ENCODE peak calls at places on chromosomes 5 and 9, in seven cellular contexts. V is heart left ventricle, S is OCI-LY7, W is fibroblast of lung, L is lung, N is psoas muscle, R is K562. I is an unnamed sample.

GRCh38 chr5:179168636-179169035 is 108.5 kb downstream of the ZNF354C start:
- DNase-seq in L (no peak), N (peak; percentile 12), W (no peak), V (peak; percentile 15), R (no peak), S (no peak), I (peak; percentile 30)

GRCh38 chr5:26519245-26519644 is 519.1 kb downstream of the CDH9 start:
- DNase-seq in N (no peak), S (no peak), V (no peak), R (no peak), W (no peak), L (no peak), I (no peak)

GRCh38 chr5:10595678-10596309 is 31.9 kb downstream of the ANKRD33B start:
- DNase-seq in R (peak; percentile 74), V (peak; percentile 61), S (no peak), N (no peak), L (no peak), W (peak; percentile 92), I (peak; percentile 89)

GRCh38 chr9:100724932-100725331 is 147.1 kb downstream of the CAVIN4 start:
- DNase-seq in V (no peak), N (no peak), W (no peak), R (no peak), L (no peak), S (no peak), I (no peak)

GRCh38 chr9:120852240-120853018 is 9.7 kb upstream of the PSMD5 start:
- DNase-seq in N (no peak), V (no peak), R (no peak), W (no peak), L (no peak), S (no peak), I (no peak)

GRCh38 chr9:98905015-98905414 is 38.7 kb upstream of the COL15A1 start:
- DNase-seq in N (no peak), R (no peak), W (no peak), L (no peak), V (no peak), S (no peak), I (no peak)

GRCh38 chr9:105295151-105295550 is 50.7 kb downstream of the SLC44A1 start:
- DNase-seq in V (no peak), R (no peak), W (no peak), S (no peak), L (no peak), N (no peak), I (no peak)

GRCh38 chr9:111389406-111389805 is 59.4 kb upstream of the OR2K2 start:
- DNase-seq in V (no peak), L (no peak), R (no peak), N (no peak), S (no peak), W (no peak), I (no peak)

GRCh38 chr5:156120777-156121176 is 206.2 kb upstream of the SGCD start:
- DNase-seq in N (no peak), S (no peak), W (no peak), R (no peak), V (no peak), L (no peak), I (no peak)

GRCh38 chr9:28538132-28538531 is 964.9 kb upstream of the C9orf72 start:
- DNase-seq in N (no peak), R (no peak), W (no peak), S (no peak), L (no peak), V (no peak), I (no peak)

GRCh38 chr9:28542928-28543327 is 969.6 kb upstream of the C9orf72 start:
- DNase-seq in L (no peak), W (no peak), S (no peak), R (no peak), V (no peak), N (no peak), I (no peak)

GRCh38 chr9:28539432-28539831 is 966.2 kb upstream of the C9orf72 start:
- DNase-seq in N (no peak), W (no peak), L (no peak), S (no peak), V (no peak), R (no peak), I (no peak)
- H3K4me3 ChIP-seq in N (no peak overlapping the region), W (no peak overlapping the region), L (no peak overlapping the region), S (no peak overlapping the region), V (no peak overlapping the region), R (no peak overlapping the region), I (no peak overlapping the region)

GRCh38 chr5:151121095-151121494 is 36.5 kb downstream of the ANXA6 start:
- DNase-seq in S (no peak), L (no peak), R (no peak), V (no peak), W (no peak), N (no peak), I (no peak)

GRCh38 chr5:151110992-151111391 is 30.2 kb upstream of the TNIP1 start:
- DNase-seq in N (no peak), V (no peak), S (no peak), L (no peak), R (no peak), W (no peak), I (no peak)

GRCh38 chr5:151110122-151110681 is 29.4 kb upstream of the TNIP1 start:
- DNase-seq in S (no peak), N (no peak), L (no peak), W (no peak), R (no peak), V (peak; percentile 45), I (no peak)

GRCh38 chr5:151118898-151119600 is 38.2 kb upstream of the TNIP1 start:
- DNase-seq in W (no peak), N (no peak), S (no peak), V (no peak), L (no peak), R (no peak), I (no peak)

GRCh38 chr5:151115272-151115905 is 34.6 kb upstream of the TNIP1 start:
- DNase-seq in L (peak; percentile 79), W (peak; percentile 66), S (peak; percentile 72), R (peak; percentile 76), N (peak; percentile 88), V (peak; percentile 76), I (peak; percentile 67)
- TF ChIP-seq CTCF in L (peak; percentile 97), W (peak; percentile 99), S (peak; percentile 99), R (peak; percentile 97), N (peak; percentile 97), V (peak; percentile 98), I (peak; percentile 98)

DNA sequence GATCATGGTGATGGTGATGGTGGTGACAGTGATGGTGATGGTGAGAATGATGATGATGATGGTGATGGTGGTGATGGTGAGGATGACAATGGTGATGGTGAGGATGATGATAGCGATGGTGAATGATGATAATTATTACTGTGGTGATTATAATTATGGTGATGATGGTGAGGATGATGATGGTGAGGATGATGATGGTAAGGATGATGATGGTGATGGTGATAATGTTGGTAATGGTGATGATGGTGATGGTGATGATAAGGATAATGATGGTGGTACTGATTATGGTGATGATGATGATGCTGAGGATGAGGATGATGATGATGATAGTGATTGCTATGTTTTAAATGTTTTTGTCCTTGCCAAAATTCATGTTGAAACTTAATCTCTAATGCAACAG is 37.3 kb upstream of the HRH2 start:
- DNase-seq in S (no peak), R (no peak), L (no peak), W (no peak), V (no peak), N (no peak), I (no peak)
- H3K4me3 ChIP-seq in S (no peak overlapping the region), R (no peak overlapping the region), L (no peak overlapping the region), W (no peak overlapping the region), V (no peak overlapping the region), N (no peak overlapping the region), I (no peak overlapping the region)

GRCh38 chr9:109934499-109935214 is 154.7 kb downstream of the PALM2AKAP2 start:
- DNase-seq in R (no peak), V (no peak), L (no peak), S (no peak), N (no peak), W (peak; percentile 65), I (no peak)
- TF ChIP-seq CTCF in R (no peak), V (no peak), L (no peak), S (no peak), N (no peak), W (no peak), I (no peak)

GRCh38 chr9:6414291-6414690 is 1.3 kb downstream of the UHRF2 start:
- DNase-seq in R (peak; percentile 12), L (no peak), W (peak; percentile 46), N (no peak), S (peak; percentile 38), V (no peak), I (peak; percentile 68)

GRCh38 chr9:6413365-6414263 is 615 bp downstream of the UHRF2 start:
- DNase-seq in L (peak; percentile 41), S (peak; percentile 71), R (peak; percentile 26), V (no peak), W (no peak), N (peak; percentile 49), I (no peak)

GRCh38 chr9:6415266-6415665 is 2.3 kb downstream of the UHRF2 start:
- DNase-seq in S (peak; percentile 27), W (no peak), L (no peak), N (no peak), V (no peak), R (peak; percentile 18), I (no peak)

GRCh38 chr9:6417186-6417585 is 4.2 kb downstream of the UHRF2 start:
- DNase-seq in V (no peak), W (no peak), S (no peak), L (no peak), R (no peak), N (no peak), I (no peak)

DNA sequence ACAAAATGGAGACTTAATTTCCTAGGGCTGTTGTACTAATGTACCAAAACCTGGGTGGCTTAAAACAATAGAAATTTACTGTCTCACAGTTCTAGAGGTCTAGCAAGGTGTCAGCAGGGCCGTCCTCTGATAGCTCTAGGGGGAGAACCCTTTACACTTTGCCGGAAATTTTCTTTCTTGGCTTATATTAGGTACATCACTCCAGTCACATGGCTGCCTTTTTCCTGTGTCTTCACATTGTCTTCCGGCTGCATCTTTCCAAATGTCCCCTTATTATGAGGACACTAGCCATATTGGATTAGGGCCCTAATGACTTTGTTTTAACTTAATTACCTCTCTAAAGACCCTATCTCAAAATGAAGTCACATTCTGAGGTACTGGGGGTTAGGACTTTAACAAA is 5.8 kb downstream of the UHRF2 start:
- DNase-seq in W (no peak), S (no peak), R (no peak), L (no peak), N (no peak), V (no peak), I (no peak)
- H3K4me3 ChIP-seq in W (no peak overlapping the region), S (no peak overlapping the region), R (no peak overlapping the region), L (no peak overlapping the region), N (no peak overlapping the region), V (no peak overlapping the region), I (no peak overlapping the region)

GRCh38 chr5:149153193-149153750 is 12.0 kb downstream of the ABLIM3 start:
- DNase-seq in L (no peak), W (no peak), V (no peak), S (no peak), N (no peak), R (no peak), I (no peak)

GRCh38 chr5:149152317-149152746 is 11.0 kb downstream of the ABLIM3 start:
- DNase-seq in S (no peak), L (no peak), N (no peak), V (no peak), W (peak; percentile 49), R (no peak), I (peak; percentile 41)

GRCh38 chr5:149149942-149150341 is 8.6 kb downstream of the ABLIM3 start:
- DNase-seq in W (no peak), V (no peak), N (no peak), S (no peak), L (no peak), R (no peak), I (no peak)

GRCh38 chr5:149150457-149150856 is 9.2 kb downstream of the ABLIM3 start:
- DNase-seq in L (no peak), N (no peak), V (no peak), R (no peak), S (no peak), W (peak; percentile 59), I (peak; percentile 82)

GRCh38 chr5:149151717-149152116 is 10.4 kb downstream of the ABLIM3 start:
- DNase-seq in V (no peak), N (no peak), R (no peak), L (no peak), W (peak; percentile 49), S (no peak), I (no peak)
- TF ChIP-seq CTCF in V (no peak), N (no peak), R (peak; percentile 52), L (no peak), W (no peak), S (no peak), I (peak; percentile 30)

I was measured in fibroblast of the aortic adventitia.